ENCODE peak calls at places on chromosomes 16 and 17, in four cellular contexts. W, V, R and L are unnamed samples.

GRCh38 chr17:42246515-42246914 is 29.7 kb downstream of the STAT5B start:
- DNase-seq in W (no peak), V (no peak), R (no peak), L (no peak)

GRCh38 chr17:79831367-79832210 is 7.7 kb downstream of the CBX4 start:
- DNase-seq in W (no peak), V (peak), R (no peak), L (no peak)

GRCh38 chr16:64962786-64963185 is 159.1 kb downstream of the CDH11 start:
- DNase-seq in W (no peak), V (no peak), R (no peak), L (no peak)

GRCh38 chr17:69608808-69609494 is 194.5 kb downstream of the MAP2K6 start:
- DNase-seq in W (no peak), V (no peak), R (no peak), L (no peak)

GRCh38 chr16:19776565-19776964 is 58.5 kb downstream of the IQCK start:
- DNase-seq in W (no peak), V (no peak), R (no peak), L (no peak)

GRCh38 chr16:57479422-57480126 is 6.7 kb downstream of the DOK4 start:
- DNase-seq in W (no peak), V (no peak), R (no peak), L (no peak)

GRCh38 chr17:30812218-30813177 is 12.0 kb downstream of the CRLF3 start:
- DNase-seq in W (no peak), V (no peak), R (no peak), L (no peak)

GRCh38 chr16:8863594-8864424 is 5.0 kb downstream of the CARHSP1 start:
- DNase-seq in W (no peak), V (peak), R (no peak), L (no peak)

GRCh38 chr16:5073279-5073629 is 1.6 kb downstream of the ALG1 start:
- DNase-seq in W (no peak), V (no peak), R (no peak), L (no peak)

GRCh38 chr17:60442271-60443201 is 20.2 kb downstream of the CHCT1 start:
- DNase-seq in W (no peak), V (no peak), R (no peak), L (no peak)

GRCh38 chr16:75305364-75306101 is 54.1 kb upstream of the BCAR1 start:
- DNase-seq in W (peak), V (peak), R (peak), L (no peak)

GRCh38 chr16:35862242-35862641 is 2402.8 kb downstream of the TP53TG3F start:
- DNase-seq in W (peak), V (no peak), R (no peak), L (no peak)

GRCh38 chr16:88068476-88069396 is 117.5 kb downstream of the BANP start:
- DNase-seq in W (no peak), V (no peak), R (no peak), L (no peak)

GRCh38 chr17:21085707-21086106 is 41.1 kb upstream of the DHRS7B start:
- DNase-seq in W (no peak), V (no peak), R (no peak), L (no peak)

GRCh38 chr16:81712681-81713080 is 66.4 kb upstream of the PLCG2 start:
- DNase-seq in W (no peak), V (no peak), R (no peak), L (no peak)

GRCh38 chr16:89256651-89257254 is 39.2 kb downstream of the ZNF778 start:
- DNase-seq in W (no peak), V (no peak), R (no peak), L (peak)

GRCh38 chr17:79425686-79426085 is 185.2 kb downstream of the RBFOX3 start:
- DNase-seq in W (no peak), V (no peak), R (no peak), L (no peak)

GRCh38 chr17:63358956-63359355 is 87.2 kb downstream of the CYB561 start:
- DNase-seq in W (no peak), V (no peak), R (no peak), L (no peak)

GRCh38 chr16:70675851-70676513 is 9.9 kb downstream of the MTSS2 start:
- DNase-seq in W (no peak), V (no peak), R (no peak), L (no peak)

GRCh38 chr16:23509763-23510153 is 536 bp downstream of the GGA2 start:
- DNase-seq in W (no peak), V (no peak), R (no peak), L (no peak)

GRCh38 chr17:59378621-59379194 is 47.3 kb downstream of the YPEL2 start:
- DNase-seq in W (no peak), V (no peak), R (no peak), L (no peak)

GRCh38 chr16:69916445-69916844 is 34.7 kb upstream of the CLEC18A start:
- DNase-seq in W (no peak), V (no peak), R (no peak), L (no peak)

GRCh38 chr16:19717781-19718623 is at the start of the genes IQCK and KNOP1:
- DNase-seq in W (peak), V (peak), R (peak), L (peak)

GRCh38 chr16:89442990-89443726 is 47.2 kb downstream of the ANKRD11 start:
- DNase-seq in W (no peak), V (no peak), R (no peak), L (no peak)

GRCh38 chr16:87487361-87487924 is 5.4 kb downstream of the ZCCHC14 start:
- DNase-seq in W (peak), V (peak), R (no peak), L (no peak)

GRCh38 chr17:333626-334396 is 18.8 kb downstream of the RPH3AL start:
- DNase-seq in W (no peak), V (peak), R (no peak), L (no peak)

GRCh38 chr17:70120420-70120819 is 45.4 kb downstream of the KCNJ16 start:
- DNase-seq in W (peak), V (no peak), R (no peak), L (no peak)

GRCh38 chr17:13490427-13490826 is 111.3 kb downstream of the HS3ST3A1 start:
- DNase-seq in W (no peak), V (no peak), R (no peak), L (no peak)

GRCh38 chr16:53089434-53090270 is 34.9 kb downstream of the CHD9 start:
- DNase-seq in W (no peak), V (no peak), R (no peak), L (no peak)

GRCh38 chr17:80198144-80198661 is 21.9 kb downstream of the SGSH start:
- DNase-seq in W (no peak), V (no peak), R (no peak), L (no peak)

GRCh38 chr16:26475579-26475978 is 591.1 kb upstream of the C16orf82 start:
- DNase-seq in W (no peak), V (no peak), R (no peak), L (no peak)

GRCh38 chr17:12352127-12352526 is 313.6 kb upstream of the MYOCD start:
- DNase-seq in W (no peak), V (no peak), R (no peak), L (no peak)

GRCh38 chr16:11836653-11837244 is 14.6 kb downstream of the RSL1D1 start:
- DNase-seq in W (no peak), V (no peak), R (no peak), L (no peak)

GRCh38 chr16:11781773-11782172 is 15.3 kb downstream of the ZC3H7A start:
- DNase-seq in W (no peak), V (no peak), R (peak), L (no peak)

GRCh38 chr17:51725185-51725584 is 433.3 kb downstream of the CA10 start:
- DNase-seq in W (no peak), V (no peak), R (no peak), L (no peak)

GRCh38 chr17:15351487-15351840 is 10.1 kb upstream of the TEKT3 start:
- DNase-seq in W (no peak), V (no peak), R (no peak), L (no peak)

GRCh38 chr17:63997341-63998048 is 656 bp upstream of the PRR29 start:
- DNase-seq in W (no peak), V (no peak), R (no peak), L (no peak)

GRCh38 chr16:75181630-75182029 is 25.3 kb downstream of the CTRB2 start:
- DNase-seq in W (peak), V (no peak), R (no peak), L (no peak)

GRCh38 chr16:1958715-1959268 is 546 bp upstream of the NDUFB10 start:
- DNase-seq in W (no peak), V (no peak), R (no peak), L (no peak)

GRCh38 chr17:75919611-75920010 is 14.9 kb upstream of the MRPL38 start:
- DNase-seq in W (no peak), V (no peak), R (no peak), L (no peak)
- TF ChIP-seq POLR2AphosphoS5 in W (no peak), V (no peak), R (no peak), L (no peak)

DNA sequence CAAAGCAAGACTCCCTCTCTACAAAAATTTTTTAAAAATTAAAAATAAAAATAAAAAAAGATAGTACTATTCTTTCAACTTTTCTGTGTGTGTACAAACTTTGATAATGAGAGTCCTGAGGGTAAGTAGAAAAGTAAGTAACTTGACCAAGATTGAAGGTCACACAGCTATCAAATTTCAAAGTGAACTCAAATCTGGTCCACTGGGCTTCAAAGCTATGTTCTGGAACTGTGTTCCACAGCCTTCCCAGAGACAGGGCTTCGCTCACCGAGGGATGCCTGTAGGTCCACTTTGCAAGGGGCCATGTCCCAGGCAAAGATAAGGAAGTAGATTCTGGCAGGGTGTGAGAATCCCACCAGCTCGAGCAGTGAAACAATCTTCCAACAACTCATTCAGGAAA is 56.3 kb upstream of the TNRC6A start:
- DNase-seq in W (no peak), V (no peak), R (no peak), L (no peak)
- TF ChIP-seq SPI1 in W (no peak), V (no peak), R (no peak), L (no peak)

GRCh38 chr17:49401971-49402491 is 12.7 kb downstream of the PHB1 start:
- DNase-seq in W (no peak), V (no peak), R (no peak), L (no peak)
- TF ChIP-seq POLR2AphosphoS5 in W (no peak), V (no peak), R (no peak), L (no peak)

GRCh38 chr17:6496636-6497441 is 52.6 kb downstream of the PIMREG start:
- DNase-seq in W (no peak), V (no peak), R (no peak), L (no peak)

GRCh38 chr17:6498356-6498755 is 54.1 kb downstream of the PIMREG start:
- DNase-seq in W (no peak), V (no peak), R (no peak), L (no peak)

GRCh38 chr17:6497496-6498221 is 53.4 kb downstream of the PIMREG start:
- DNase-seq in W (no peak), V (no peak), R (no peak), L (no peak)

GRCh38 chr17:6501359-6501758 is 55.0 kb downstream of the PITPNM3 start:
- DNase-seq in W (no peak), V (no peak), R (no peak), L (no peak)

GRCh38 chr17:6498798-6499540 is 54.7 kb downstream of the PIMREG start:
- DNase-seq in W (no peak), V (no peak), R (no peak), L (no peak)
- TF ChIP-seq SPI1 in W (no peak), V (no peak), R (no peak), L (no peak)

DNA sequence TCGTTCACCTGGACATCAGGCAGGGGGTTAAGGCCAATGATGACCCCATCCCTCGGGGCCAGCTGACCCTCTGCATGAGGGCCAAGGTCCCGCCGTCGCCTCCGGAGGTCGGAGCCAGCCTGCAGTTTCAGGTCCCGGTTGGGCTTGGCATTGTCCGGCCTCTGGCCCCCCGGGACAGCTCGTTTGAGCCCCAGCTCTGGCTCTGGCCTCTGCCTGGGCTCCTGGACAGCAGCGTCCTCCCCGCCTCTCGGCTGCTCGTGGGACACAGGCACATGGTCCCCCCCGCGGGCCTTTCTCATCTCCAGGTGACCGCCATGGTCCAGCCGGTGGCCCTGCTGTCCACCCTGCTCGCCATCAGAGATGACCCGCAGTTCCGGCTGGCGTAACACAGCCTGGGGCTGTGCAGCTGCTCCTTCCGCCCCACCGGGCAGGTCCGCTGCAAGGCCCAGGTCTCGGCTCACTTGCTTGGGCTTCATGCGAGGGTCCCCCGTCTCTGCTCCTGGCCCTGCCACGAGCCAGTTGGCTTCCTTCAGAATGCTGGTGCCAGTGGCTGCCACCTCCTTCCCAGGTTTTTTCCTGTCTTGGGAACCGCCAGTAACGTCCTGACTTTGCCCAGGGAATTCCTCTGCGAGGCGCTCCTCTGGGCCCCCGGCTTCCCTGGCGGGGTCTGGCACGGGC is 6.7 kb downstream of the NDUFAF8 start:
- DNase-seq in W (no peak), V (no peak), R (no peak), L (no peak)
- TF ChIP-seq POLR2AphosphoS5 in W (peak), V (no peak), R (no peak), L (no peak)

GRCh38 chr17:36129616-36130015 is 26.0 kb downstream of the CCL4 start:
- DNase-seq in W (no peak), V (no peak), R (no peak), L (no peak)

GRCh38 chr17:36132421-36132831 is 28.8 kb downstream of the CCL4 start:
- DNase-seq in W (no peak), V (no peak), R (peak), L (no peak)

GRCh38 chr17:36133629-36134259 is 30.1 kb downstream of the CCL4 start:
- DNase-seq in W (no peak), V (no peak), R (no peak), L (no peak)

GRCh38 chr17:36131931-36132330 is 28.3 kb downstream of the CCL4 start:
- DNase-seq in W (no peak), V (no peak), R (no peak), L (no peak)

GRCh38 chr17:36131436-36131835 is 27.8 kb downstream of the CCL4 start:
- DNase-seq in W (peak), V (no peak), R (no peak), L (no peak)
- TF ChIP-seq SPI1 in W (peak), V (no peak), R (no peak), L (no peak)

DNA sequence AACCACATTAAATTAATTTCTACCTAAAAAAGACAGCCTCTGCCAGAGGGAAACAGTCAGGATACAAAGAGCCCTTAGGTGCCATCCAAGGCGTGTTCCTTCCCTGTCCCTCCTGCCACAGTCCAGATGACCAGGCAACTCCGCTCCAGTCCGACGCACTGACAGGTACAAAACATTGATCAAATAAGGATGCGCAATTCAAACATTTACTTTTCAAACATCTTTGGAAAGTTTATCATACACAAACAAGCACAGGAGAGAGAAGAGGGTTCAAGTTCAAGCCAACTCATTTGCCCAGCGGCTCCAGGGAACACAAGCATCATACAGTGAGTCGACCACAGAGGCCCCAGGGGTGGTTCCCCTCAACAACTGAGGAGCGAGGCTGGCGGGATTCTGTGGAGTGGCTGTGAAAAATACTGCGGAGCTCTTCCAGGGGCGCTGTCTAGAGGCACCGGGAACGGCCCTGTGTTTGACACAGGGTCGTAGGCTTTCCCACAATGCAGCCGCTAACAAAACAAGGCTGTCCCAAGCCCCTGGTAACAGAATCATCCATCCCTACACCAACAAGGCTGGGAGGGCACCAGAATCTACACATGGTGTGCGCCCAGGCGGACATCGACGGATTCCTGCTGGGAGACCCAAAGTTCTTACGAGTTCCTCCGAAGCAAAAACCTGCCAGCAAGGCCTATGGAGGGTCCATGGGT is 78.8 kb upstream of the ZNF423 start:
- DNase-seq in W (no peak), V (no peak), R (no peak), L (no peak)
- TF ChIP-seq POLR2AphosphoS5 in W (no peak), V (no peak), R (no peak), L (no peak)

DNA sequence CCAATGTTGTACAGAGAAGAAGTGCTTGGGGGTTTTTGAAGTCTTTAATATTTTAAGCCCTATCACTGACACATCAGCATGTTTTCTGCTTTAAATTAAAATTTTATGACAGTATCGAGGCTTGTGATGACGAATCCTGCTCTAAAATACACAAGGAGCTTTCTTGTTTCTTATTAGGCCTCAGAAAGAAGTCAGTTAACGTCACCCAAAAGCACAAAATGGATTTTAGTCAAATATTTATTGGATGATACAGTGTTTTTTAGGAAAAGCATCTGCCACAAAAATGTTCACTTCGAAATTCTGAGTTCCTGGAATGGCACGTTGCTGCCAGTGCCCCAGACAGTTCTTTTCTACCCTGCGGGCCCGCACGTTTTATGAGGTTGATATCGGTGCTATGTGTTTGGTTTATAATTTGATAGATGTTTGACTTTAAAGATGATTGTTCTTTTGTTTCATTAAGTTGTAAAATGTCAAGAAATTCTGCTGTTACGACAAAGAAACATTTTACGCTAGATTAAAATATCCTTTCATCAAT is 57.8 kb downstream of the HLF start:
- DNase-seq in W (no peak), V (no peak), R (no peak), L (no peak)
- TF ChIP-seq SPI1 in W (no peak), V (no peak), R (no peak), L (no peak)